ENCODE peak calls at places on chromosomes 1 and 21, in seven cellular contexts. K, W, P, Q, Z, O and X are unnamed samples.

GRCh38 chr1:61083014-61083798 is 845 bp downstream of the NFIA start:
- DNase-seq in K (peak), W (peak), P (no peak), Q (no peak), Z (no peak), O (no peak), X (no peak)

GRCh38 chr21:42670884-42671283 is 17.5 kb downstream of the PDE9A start:
- DNase-seq in K (no peak), W (no peak), P (no peak), Q (no peak), Z (no peak), O (no peak), X (no peak)

GRCh38 chr1:235996048-235996785 is 68.7 kb downstream of the NID1 start:
- DNase-seq in K (no peak), W (no peak), P (no peak), Q (no peak), Z (no peak), O (no peak), X (no peak)

GRCh38 chr1:152110365-152110859 is 4.8 kb downstream of the TCHH start:
- DNase-seq in K (no peak), W (peak), P (peak), Q (peak), Z (no peak), O (no peak), X (peak)

GRCh38 chr1:63968663-63969460 is 195.0 kb downstream of the ROR1 start:
- DNase-seq in K (no peak), W (no peak), P (no peak), Q (peak), Z (no peak), O (no peak), X (peak)

GRCh38 chr1:231106347-231106746 is 55.5 kb upstream of the TRIM67 start:
- DNase-seq in K (no peak), W (no peak), P (peak), Q (peak), Z (no peak), O (no peak), X (peak)

GRCh38 chr1:212827377-212827776 is 20.1 kb downstream of the SPATA45 start:
- DNase-seq in K (no peak), W (no peak), P (no peak), Q (no peak), Z (no peak), O (no peak), X (no peak)

GRCh38 chr1:30109853-30110252 is 613.5 kb downstream of the MATN1 start:
- DNase-seq in K (no peak), W (no peak), P (peak), Q (no peak), Z (no peak), O (no peak), X (no peak)

GRCh38 chr21:33069994-33070811 is at the start of gene OLIG1:
- DNase-seq in K (no peak), W (peak), P (no peak), Q (peak), Z (peak), O (no peak), X (peak)

GRCh38 chr1:115255154-115255553 is 82.9 kb downstream of the NGF start:
- DNase-seq in K (no peak), W (no peak), P (no peak), Q (peak), Z (no peak), O (no peak), X (no peak)

GRCh38 chr1:66415326-66415725 is 118.6 kb upstream of the SGIP1 start:
- DNase-seq in K (no peak), W (no peak), P (no peak), Q (no peak), Z (no peak), O (no peak), X (no peak)

GRCh38 chr1:52692697-52693096 is 5.5 kb downstream of the COA7 start:
- DNase-seq in K (no peak), W (no peak), P (no peak), Q (no peak), Z (no peak), O (no peak), X (no peak)